ENCODE peak calls at places on chromosomes 12 and 14, in seven cellular contexts. N is tibial nerve; X is HL-60; G is ascending aorta; V is K562; E is HCT116; K is CD8-positive, alpha-beta T cell. J is an unnamed sample.

GRCh38 chr12:51377099-51377984 is 13.9 kb downstream of the GALNT6 start:
- DNase-seq in N (no peak), X (no peak), G (no peak), V (no peak), E (no peak), K (no peak), J (no peak)

GRCh38 chr14:52640137-52640536 is 55.2 kb downstream of the ERO1A start:
- DNase-seq in N (no peak), X (no peak), G (no peak), V (no peak), E (no peak), K (no peak), J (no peak)

GRCh38 chr12:83945871-83946270 is 966.7 kb downstream of the SLC6A15 start:
- DNase-seq in N (no peak), X (no peak), G (no peak), V (no peak), E (peak; percentile 3), K (no peak), J (no peak)

GRCh38 chr12:26369588-26369987 is 174.2 kb downstream of the SSPN start:
- DNase-seq in N (no peak), X (no peak), G (no peak), V (peak; percentile 11), E (no peak), K (no peak), J (no peak)

GRCh38 chr12:78571953-78572352 is 292.6 kb upstream of the SYT1 start:
- DNase-seq in N (no peak), X (no peak), G (no peak), V (no peak), E (no peak), K (no peak), J (no peak)

GRCh38 chr12:42482086-42482819 is 107.3 kb downstream of the PRICKLE1 start:
- DNase-seq in N (no peak), X (no peak), G (no peak), V (no peak), E (no peak), K (no peak), J (no peak)

GRCh38 chr14:68669101-68669500 is 123.8 kb downstream of the ZFP36L1 start:
- DNase-seq in N (no peak), X (no peak), G (peak; percentile 44), V (no peak), E (no peak), K (no peak), J (no peak)

GRCh38 chr12:26848156-26848825 is 15.3 kb upstream of the ITPR2 start:
- DNase-seq in N (no peak), X (no peak), G (no peak), V (no peak), E (no peak), K (no peak), J (no peak)

GRCh38 chr12:51318846-51319570 is 5.0 kb downstream of the BIN2 start:
- DNase-seq in N (no peak), X (peak; percentile 90), G (no peak), V (no peak), E (no peak), K (peak; percentile 50), J (no peak)

GRCh38 chr14:89337912-89338311 is 79.1 kb downstream of the FOXN3 start:
- DNase-seq in N (peak; percentile 19), X (no peak), G (no peak), V (no peak), E (no peak), K (no peak), J (no peak)

GRCh38 chr12:88111074-88111652 is 30.7 kb downstream of the CEP290 start:
- DNase-seq in N (no peak), X (no peak), G (no peak), V (peak; percentile 12), E (peak; percentile 38), K (no peak), J (no peak)

GRCh38 chr12:6612247-6612646 is 5.1 kb upstream of the CHD4 start:
- DNase-seq in N (no peak), X (no peak), G (no peak), V (no peak), E (no peak), K (no peak), J (no peak)

GRCh38 chr12:16349132-16349463 is 1.7 kb downstream of the MGST1 start:
- DNase-seq in N (peak; percentile 58), X (peak; percentile 89), G (peak; percentile 69), V (peak; percentile 6), E (no peak), K (no peak), J (peak; percentile 22)

GRCh38 chr12:16347391-16348298 is at the start of gene MGST1:
- DNase-seq in N (peak; percentile 48), X (peak; percentile 85), G (peak; percentile 67), V (peak; percentile 27), E (peak; percentile 57), K (no peak), J (no peak)

GRCh38 chr12:16346931-16347330 is 514 bp upstream of the MGST1 start:
- DNase-seq in N (no peak), X (no peak), G (no peak), V (no peak), E (no peak), K (no peak), J (no peak)

GRCh38 chr12:16350682-16351081 is 3.2 kb downstream of the MGST1 start:
- DNase-seq in N (peak; percentile 52), X (peak; percentile 75), G (no peak), V (no peak), E (peak; percentile 75), K (no peak), J (no peak)

GRCh38 chr12:16348435-16349131 is 1.1 kb downstream of the MGST1 start:
- DNase-seq in N (no peak), X (no peak), G (no peak), V (no peak), E (no peak), K (no peak), J (no peak)
- H3K27ac ChIP-seq in N (peak overlapping the region; percentile 42), X (peak overlapping the region; percentile 95), G (peak overlapping the region; percentile 27), V (peak overlapping the region; percentile 81), E (peak overlapping the region; percentile 52), K (no peak overlapping the region), J (no peak overlapping the region)

GRCh38 chr14:35051796-35052195 is 5.7 kb downstream of the FAM177A1 start:
- DNase-seq in N (no peak), X (no peak), G (no peak), V (no peak), E (no peak), K (no peak), J (no peak)
- H3K27ac ChIP-seq in N (peak overlapping the region; percentile 34), X (no peak overlapping the region), G (peak overlapping the region; percentile 74), V (no peak overlapping the region), E (no peak overlapping the region), K (no peak overlapping the region), J (no peak overlapping the region)

DNA sequence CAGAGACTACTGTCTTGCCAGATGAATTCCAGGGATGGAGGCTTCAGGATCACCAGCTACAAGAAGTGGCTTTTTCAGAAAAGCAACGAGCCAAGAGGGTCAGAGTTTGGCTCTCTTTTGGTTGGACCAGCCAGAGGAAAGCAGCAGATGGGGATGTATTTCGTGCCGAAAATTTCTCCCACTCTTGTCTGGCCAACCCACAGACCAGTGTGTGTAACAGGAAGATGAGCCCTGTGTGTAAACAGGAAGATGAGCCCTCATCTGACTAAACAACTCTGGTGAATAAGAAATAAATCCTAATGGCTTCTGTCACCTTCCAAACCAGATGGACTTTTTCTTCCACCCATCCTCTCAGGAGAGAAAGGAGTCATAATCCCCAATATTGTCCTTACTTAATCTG is 13.1 kb downstream of the GPR68 start:
- DNase-seq in N (no peak), X (peak; percentile 51), G (no peak), V (no peak), E (no peak), K (no peak), J (no peak)
- H3K27ac ChIP-seq in N (no peak overlapping the region), X (peak overlapping the region; percentile 59), G (no peak overlapping the region), V (no peak overlapping the region), E (no peak overlapping the region), K (no peak overlapping the region), J (no peak overlapping the region)

GRCh38 chr12:94204647-94205247 is 56.4 kb downstream of the PLXNC1 start:
- DNase-seq in N (no peak), X (no peak), G (no peak), V (no peak), E (no peak), K (no peak), J (no peak)
- H3K27ac ChIP-seq in N (no peak overlapping the region), X (no peak overlapping the region), G (no peak overlapping the region), V (no peak overlapping the region), E (no peak overlapping the region), K (no peak overlapping the region), J (no peak overlapping the region)

DNA sequence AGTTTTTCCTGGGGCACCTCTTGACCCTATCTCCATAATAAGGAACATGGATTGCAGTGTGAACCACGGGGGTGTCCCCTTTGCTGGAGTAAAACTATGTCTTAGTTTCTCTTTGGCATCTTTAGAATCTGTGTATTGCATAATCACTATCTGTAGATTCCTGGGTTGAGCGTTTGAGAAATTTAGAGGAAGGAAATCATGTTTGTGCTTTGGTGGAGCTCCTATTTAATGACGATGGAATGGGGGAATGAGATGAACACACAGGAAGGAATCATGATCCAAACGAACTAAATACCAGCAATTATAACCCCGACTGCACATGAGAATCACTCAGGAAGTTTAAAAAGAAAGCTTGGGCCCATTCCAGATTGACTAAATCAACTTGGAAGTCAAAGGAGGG is 1.3 kb upstream of the MYG1 start:
- DNase-seq in N (no peak), X (peak; percentile 45), G (no peak), V (no peak), E (no peak), K (no peak), J (no peak)
- H3K27ac ChIP-seq in N (no peak overlapping the region), X (peak overlapping the region; percentile 95), G (peak overlapping the region; percentile 57), V (peak overlapping the region; percentile 60), E (no peak overlapping the region), K (no peak overlapping the region), J (no peak overlapping the region)

DNA sequence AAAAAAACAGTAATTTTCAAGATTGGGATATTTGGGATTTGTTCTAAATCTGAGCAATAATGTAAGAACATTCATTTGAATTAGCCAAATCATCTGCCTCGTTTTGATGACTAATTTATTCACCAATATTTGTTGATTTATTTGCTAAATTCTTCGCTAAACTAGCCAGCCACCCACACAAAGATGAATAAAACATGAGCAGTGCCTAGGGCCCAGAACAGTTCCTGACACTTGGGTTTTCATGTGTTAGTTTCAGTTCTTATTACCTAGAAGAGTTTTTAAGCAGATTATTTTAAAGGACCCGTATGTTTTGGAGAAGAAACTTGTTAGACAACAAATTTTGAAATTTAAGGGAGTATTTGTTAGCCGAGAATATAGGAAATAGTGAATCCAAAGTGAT is 1.5 kb downstream of the ETNK1 start:
- DNase-seq in N (no peak), X (no peak), G (no peak), V (no peak), E (no peak), K (no peak), J (peak; percentile 5)
- H3K27ac ChIP-seq in N (peak overlapping the region; percentile 100), X (peak overlapping the region; percentile 93), G (peak overlapping the region; percentile 97), V (peak overlapping the region; percentile 93), E (peak overlapping the region; percentile 88), K (peak overlapping the region; percentile 82), J (peak overlapping the region; percentile 95)

GRCh38 chr12:93234641-93235040 is 143.1 kb upstream of the NUDT4 start:
- DNase-seq in N (no peak), X (no peak), G (peak; percentile 71), V (no peak), E (no peak), K (no peak), J (no peak)
- H3K27ac ChIP-seq in N (no peak overlapping the region), X (no peak overlapping the region), G (peak overlapping the region; percentile 81), V (no peak overlapping the region), E (no peak overlapping the region), K (no peak overlapping the region), J (no peak overlapping the region)

GRCh38 chr12:124727244-124727673 is 136.4 kb downstream of the SCARB1 start:
- DNase-seq in N (peak; percentile 55), X (peak; percentile 98), G (peak; percentile 87), V (no peak), E (peak; percentile 83), K (no peak), J (peak; percentile 47)
- H3K27ac ChIP-seq in N (peak overlapping the region; percentile 85), X (peak overlapping the region; percentile 64), G (peak overlapping the region; percentile 40), V (no peak overlapping the region), E (peak overlapping the region; percentile 62), K (no peak overlapping the region), J (peak overlapping the region; percentile 80)

J was measured in substantia nigra.